ENCODE peak calls at places on chromosomes 4 and X, in five cellular contexts. One of them, this sample, is unnamed. For H3K4me1, the result is how much of the 10 kb centered on the place peaks cover.

GRCh38 chrX:133337250-133337649 is 78.0 kb downstream of the GPC4 start:
- DNase-seq in endothelial cell of umbilical vein: no peak
- DNase-seq in SK-N-SH: no peak
- DNase-seq in lower lobe of right lung: no peak
- DNase-seq in heart right ventricle: no peak
- DNase-seq in this sample: peak

GRCh38 chrX:12223650-12224049 is 85.4 kb downstream of the FRMPD4 start:
- DNase-seq in lower lobe of right lung: no peak
- DNase-seq in SK-N-SH: no peak
- DNase-seq in endothelial cell of umbilical vein: no peak
- DNase-seq in heart right ventricle: no peak
- DNase-seq in this sample: no peak

GRCh38 chr4:169968999-169969398 is 57.2 kb downstream of the MFAP3L start:
- DNase-seq in SK-N-SH: no peak
- DNase-seq in heart right ventricle: no peak
- DNase-seq in endothelial cell of umbilical vein: no peak
- DNase-seq in lower lobe of right lung: no peak
- DNase-seq in this sample: no peak

GRCh38 chr4:123127218-123127617 is 204.8 kb upstream of the NUDT6 start:
- DNase-seq in SK-N-SH: no peak
- DNase-seq in endothelial cell of umbilical vein: peak
- DNase-seq in lower lobe of right lung: no peak
- DNase-seq in heart right ventricle: no peak
- DNase-seq in this sample: peak

GRCh38 chr4:20474119-20474518 is 222.4 kb downstream of the SLIT2 start:
- DNase-seq in SK-N-SH: no peak
- DNase-seq in lower lobe of right lung: no peak
- DNase-seq in heart right ventricle: no peak
- DNase-seq in endothelial cell of umbilical vein: peak
- DNase-seq in this sample: no peak

GRCh38 chrX:65581661-65582339 is 47.2 kb upstream of the LAS1L start:
- DNase-seq in heart right ventricle: no peak
- DNase-seq in SK-N-SH: peak
- DNase-seq in endothelial cell of umbilical vein: peak
- DNase-seq in lower lobe of right lung: no peak
- DNase-seq in this sample: no peak

GRCh38 chr4:151260526-151260925 is 16.4 kb upstream of the PRSS48 start:
- DNase-seq in heart right ventricle: no peak
- DNase-seq in SK-N-SH: no peak
- DNase-seq in lower lobe of right lung: no peak
- DNase-seq in endothelial cell of umbilical vein: no peak
- DNase-seq in this sample: no peak

GRCh38 chrX:124217289-124218251 is 114.9 kb upstream of the TEX13D start:
- DNase-seq in endothelial cell of umbilical vein: no peak
- DNase-seq in lower lobe of right lung: no peak
- DNase-seq in heart right ventricle: no peak
- DNase-seq in SK-N-SH: no peak
- DNase-seq in this sample: no peak

GRCh38 chr4:184534511-184535391 is 60.4 kb upstream of the IRF2 start:
- DNase-seq in endothelial cell of umbilical vein: peak
- DNase-seq in heart right ventricle: no peak
- DNase-seq in SK-N-SH: no peak
- DNase-seq in lower lobe of right lung: no peak
- DNase-seq in this sample: peak

GRCh38 chr4:177023951-177024350 is 231.2 kb upstream of the VEGFC start:
- DNase-seq in lower lobe of right lung: no peak
- DNase-seq in heart right ventricle: no peak
- DNase-seq in endothelial cell of umbilical vein: no peak
- DNase-seq in SK-N-SH: no peak
- DNase-seq in this sample: no peak
- H3K4me1 ChIP-seq in lower lobe of right lung: under half
- H3K4me1 ChIP-seq in heart right ventricle: under half
- H3K4me1 ChIP-seq in endothelial cell of umbilical vein: under half
- H3K4me1 ChIP-seq in SK-N-SH: under half
- H3K4me1 ChIP-seq in this sample: under half

GRCh38 chr4:185567828-185568442 is 32.6 kb upstream of the PDLIM3 start:
- DNase-seq in lower lobe of right lung: no peak
- DNase-seq in heart right ventricle: peak
- DNase-seq in endothelial cell of umbilical vein: peak
- DNase-seq in SK-N-SH: no peak
- DNase-seq in this sample: no peak
- H3K4me1 ChIP-seq in lower lobe of right lung: under half
- H3K4me1 ChIP-seq in heart right ventricle: under half
- H3K4me1 ChIP-seq in endothelial cell of umbilical vein: under half
- H3K4me1 ChIP-seq in SK-N-SH: under half
- H3K4me1 ChIP-seq in this sample: under half

DNA sequence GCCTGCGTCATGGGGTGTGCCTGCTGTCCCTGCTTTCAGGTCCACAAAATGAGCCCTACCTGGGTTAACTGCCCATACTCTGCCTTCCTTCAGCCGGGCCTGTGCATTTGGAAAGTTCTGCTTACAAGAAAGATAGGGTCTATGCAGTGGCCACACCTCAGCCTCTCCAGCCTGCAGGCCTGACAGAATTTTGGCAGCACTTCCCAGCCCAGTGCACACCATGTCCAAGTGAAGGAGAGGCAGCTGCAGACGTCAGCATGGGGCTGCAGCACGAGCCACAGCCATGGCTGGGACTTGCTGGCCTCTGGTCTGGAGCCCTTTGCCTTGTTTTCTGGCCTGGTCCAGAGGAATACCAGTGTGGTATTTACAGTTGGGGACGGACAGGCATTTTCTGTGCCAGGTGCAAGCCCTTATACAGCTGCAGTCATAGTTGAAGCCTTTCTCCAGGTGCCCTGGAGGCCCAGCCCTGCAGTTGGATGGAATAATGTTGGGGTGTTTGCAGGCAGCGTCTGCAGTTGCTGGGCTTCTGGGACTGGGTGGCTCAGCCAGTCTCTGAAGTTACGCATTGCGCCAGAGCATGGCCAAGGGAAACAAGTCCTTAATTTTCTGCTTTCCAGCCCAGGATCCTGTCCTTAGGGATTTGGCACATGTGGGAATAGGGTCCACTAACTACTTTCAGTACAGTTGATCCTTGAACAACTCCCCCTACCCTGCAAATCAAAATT is 26.2 kb downstream of the JADE1 start:
- DNase-seq in SK-N-SH: no peak
- DNase-seq in endothelial cell of umbilical vein: no peak
- DNase-seq in heart right ventricle: peak
- DNase-seq in lower lobe of right lung: peak
- DNase-seq in this sample: no peak
- H3K4me1 ChIP-seq in SK-N-SH: under half
- H3K4me1 ChIP-seq in endothelial cell of umbilical vein: under half
- H3K4me1 ChIP-seq in heart right ventricle: under half
- H3K4me1 ChIP-seq in lower lobe of right lung: under half
- H3K4me1 ChIP-seq in this sample: under half

DNA sequence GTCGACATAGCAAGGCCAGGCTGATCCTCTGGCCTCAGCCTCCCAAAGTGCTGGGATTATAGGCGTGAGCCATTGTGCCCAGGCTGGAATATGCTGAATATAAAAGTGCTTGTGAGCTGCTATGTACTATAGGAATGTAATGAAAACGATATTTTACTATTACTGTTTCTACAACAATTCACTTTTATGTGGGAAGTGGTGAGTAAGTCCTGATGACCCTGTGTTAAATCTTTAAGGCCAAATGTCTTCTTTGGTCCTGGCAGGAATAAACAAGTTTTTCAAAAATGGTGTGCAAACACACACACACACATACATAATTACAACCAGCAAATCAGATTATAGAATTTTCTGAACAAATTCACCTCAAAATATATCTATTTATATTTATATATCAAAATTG is 18.1 kb downstream of the SMIM14 start:
- DNase-seq in heart right ventricle: no peak
- DNase-seq in endothelial cell of umbilical vein: peak
- DNase-seq in SK-N-SH: no peak
- DNase-seq in lower lobe of right lung: no peak
- DNase-seq in this sample: no peak
- H3K4me1 ChIP-seq in heart right ventricle: under half
- H3K4me1 ChIP-seq in endothelial cell of umbilical vein: under half
- H3K4me1 ChIP-seq in SK-N-SH: under half
- H3K4me1 ChIP-seq in lower lobe of right lung: under half
- H3K4me1 ChIP-seq in this sample: under half